ENCODE peak calls at places on chromosomes 16 and 17, in four cellular contexts. One of them, this sample, is unnamed.

GRCh38 chr16:11367483-11367906 is 22.2 kb downstream of the RMI2 start:
- DNase-seq in spleen: no peak
- DNase-seq in HFF-Myc: no peak
- DNase-seq in tibial artery: no peak
- DNase-seq in this sample: no peak

GRCh38 chr17:43928606-43929005 is 13.7 kb downstream of the PPY start:
- DNase-seq in tibial artery: no peak
- DNase-seq in HFF-Myc: no peak
- DNase-seq in spleen: no peak
- DNase-seq in this sample: no peak

GRCh38 chr17:53516643-53517042 is 306.1 kb upstream of the KIF2B start:
- DNase-seq in spleen: no peak
- DNase-seq in HFF-Myc: no peak
- DNase-seq in tibial artery: no peak
- DNase-seq in this sample: peak

GRCh38 chr16:59164461-59164860 is 430.3 kb upstream of the GOT2 start:
- DNase-seq in spleen: no peak
- DNase-seq in HFF-Myc: no peak
- DNase-seq in tibial artery: no peak
- DNase-seq in this sample: no peak

GRCh38 chr17:79155701-79156100 is 81.1 kb downstream of the ENGASE start:
- DNase-seq in HFF-Myc: no peak
- DNase-seq in tibial artery: no peak
- DNase-seq in spleen: no peak
- DNase-seq in this sample: no peak

GRCh38 chr17:2435181-2435741 is 34.4 kb upstream of the MNT start:
- DNase-seq in spleen: no peak
- DNase-seq in tibial artery: no peak
- DNase-seq in HFF-Myc: no peak
- DNase-seq in this sample: no peak

GRCh38 chr17:76271669-76272540 is 6.8 kb downstream of the UBALD2 start:
- DNase-seq in spleen: peak
- DNase-seq in tibial artery: no peak
- DNase-seq in HFF-Myc: no peak
- DNase-seq in this sample: no peak

GRCh38 chr16:79320956-79321355 is 279.6 kb downstream of the MAF start:
- DNase-seq in spleen: no peak
- DNase-seq in HFF-Myc: no peak
- DNase-seq in tibial artery: no peak
- DNase-seq in this sample: no peak

GRCh38 chr17:54736573-54736972 is 164.1 kb upstream of the TOM1L1 start:
- DNase-seq in spleen: no peak
- DNase-seq in HFF-Myc: no peak
- DNase-seq in tibial artery: no peak
- DNase-seq in this sample: no peak

GRCh38 chr16:65789148-65789545 is 577.3 kb upstream of the CDH5 start:
- DNase-seq in HFF-Myc: no peak
- DNase-seq in spleen: no peak
- DNase-seq in tibial artery: no peak
- DNase-seq in this sample: no peak

GRCh38 chr17:39647242-39647641 is 10.3 kb downstream of the STARD3 start:
- DNase-seq in tibial artery: no peak
- DNase-seq in HFF-Myc: no peak
- DNase-seq in spleen: no peak
- DNase-seq in this sample: no peak

GRCh38 chr16:16014329-16015224 is 65.2 kb downstream of the ABCC1 start:
- DNase-seq in HFF-Myc: no peak
- DNase-seq in spleen: no peak
- DNase-seq in tibial artery: peak
- DNase-seq in this sample: no peak

GRCh38 chr16:4411684-4412083 is 4.7 kb downstream of the CORO7 start:
- DNase-seq in HFF-Myc: no peak
- DNase-seq in spleen: peak
- DNase-seq in tibial artery: no peak
- DNase-seq in this sample: no peak

GRCh38 chr17:47781397-47781796 is 40.2 kb downstream of the OSBPL7 start:
- DNase-seq in spleen: no peak
- DNase-seq in tibial artery: no peak
- DNase-seq in HFF-Myc: no peak
- DNase-seq in this sample: no peak

GRCh38 chr17:37050905-37051304 is 102.2 kb downstream of the AATF start:
- DNase-seq in spleen: no peak
- DNase-seq in HFF-Myc: no peak
- DNase-seq in tibial artery: no peak
- DNase-seq in this sample: no peak

GRCh38 chr17:58335779-58336455 is 7.3 kb upstream of the TSPOAP1 start:
- DNase-seq in HFF-Myc: no peak
- DNase-seq in spleen: peak
- DNase-seq in tibial artery: no peak
- DNase-seq in this sample: no peak

GRCh38 chr17:42844761-42845555 is 578 bp downstream of the AOC2 start:
- DNase-seq in tibial artery: no peak
- DNase-seq in spleen: peak
- DNase-seq in HFF-Myc: no peak
- DNase-seq in this sample: no peak

GRCh38 chr17:77741109-77741508 is 217.4 kb upstream of the TNRC6C start:
- DNase-seq in spleen: peak
- DNase-seq in HFF-Myc: no peak
- DNase-seq in tibial artery: no peak
- DNase-seq in this sample: no peak

GRCh38 chr17:38451030-38451839 is 23.0 kb downstream of the ARHGAP23 start:
- DNase-seq in tibial artery: no peak
- DNase-seq in spleen: no peak
- DNase-seq in HFF-Myc: no peak
- DNase-seq in this sample: no peak

GRCh38 chr16:69405326-69405725 is 19.1 kb upstream of the CYB5B start:
- DNase-seq in spleen: no peak
- DNase-seq in tibial artery: no peak
- DNase-seq in HFF-Myc: no peak
- DNase-seq in this sample: no peak

GRCh38 chr17:82457790-82458129 is 781 bp upstream of the NARF start:
- DNase-seq in spleen: no peak
- DNase-seq in HFF-Myc: no peak
- DNase-seq in tibial artery: no peak
- DNase-seq in this sample: no peak

GRCh38 chr17:14321476-14321949 is 20.6 kb downstream of the HS3ST3B1 start:
- DNase-seq in HFF-Myc: no peak
- DNase-seq in spleen: no peak
- DNase-seq in tibial artery: no peak
- DNase-seq in this sample: no peak

GRCh38 chr17:74201250-74201649 is 2.2 kb upstream of the RPL38 start:
- DNase-seq in tibial artery: no peak
- DNase-seq in spleen: no peak
- DNase-seq in HFF-Myc: no peak
- DNase-seq in this sample: no peak

GRCh38 chr17:7626956-7627249 is 718 bp downstream of the SAT2 start:
- DNase-seq in HFF-Myc: no peak
- DNase-seq in tibial artery: no peak
- DNase-seq in spleen: no peak
- DNase-seq in this sample: peak

GRCh38 chr16:67199808-67200198 is 872 bp downstream of the ELMO3 start:
- DNase-seq in tibial artery: no peak
- DNase-seq in HFF-Myc: no peak
- DNase-seq in spleen: no peak
- DNase-seq in this sample: no peak

GRCh38 chr16:35911899-35912298 is 2452.5 kb downstream of the TP53TG3F start:
- DNase-seq in tibial artery: no peak
- DNase-seq in spleen: no peak
- DNase-seq in HFF-Myc: no peak
- DNase-seq in this sample: no peak

GRCh38 chr16:31009120-31009519 is 1.3 kb downstream of the STX1B start:
- DNase-seq in HFF-Myc: no peak
- DNase-seq in spleen: no peak
- DNase-seq in tibial artery: no peak
- DNase-seq in this sample: no peak

GRCh38 chr16:56301391-56301850 is 110.1 kb downstream of the GNAO1 start:
- DNase-seq in spleen: no peak
- DNase-seq in HFF-Myc: peak
- DNase-seq in tibial artery: no peak
- DNase-seq in this sample: no peak

GRCh38 chr17:66822009-66822408 is 12.9 kb upstream of the CACNG5 start:
- DNase-seq in tibial artery: no peak
- DNase-seq in spleen: no peak
- DNase-seq in HFF-Myc: no peak
- DNase-seq in this sample: no peak

GRCh38 chr17:21210411-21211076 is 3.4 kb downstream of the TMEM11 start:
- DNase-seq in HFF-Myc: no peak
- DNase-seq in tibial artery: no peak
- DNase-seq in spleen: no peak
- DNase-seq in this sample: peak

GRCh38 chr17:19647697-19648474 is 665 bp upstream of the ALDH3A2 start:
- DNase-seq in HFF-Myc: no peak
- DNase-seq in tibial artery: peak
- DNase-seq in spleen: peak
- DNase-seq in this sample: peak

GRCh38 chr17:78476973-78477372 is 98.5 kb downstream of the PGS1 start:
- DNase-seq in HFF-Myc: no peak
- DNase-seq in tibial artery: no peak
- DNase-seq in spleen: no peak
- DNase-seq in this sample: no peak

GRCh38 chr17:60149691-60150582 is at the start of gene CA4:
- DNase-seq in HFF-Myc: no peak
- DNase-seq in tibial artery: no peak
- DNase-seq in spleen: peak
- DNase-seq in this sample: peak

GRCh38 chr16:70737377-70738082 is 51.7 kb upstream of the MTSS2 start:
- DNase-seq in tibial artery: peak
- DNase-seq in HFF-Myc: peak
- DNase-seq in spleen: peak
- DNase-seq in this sample: no peak

GRCh38 chr16:21283521-21284289 is 5.6 kb upstream of the CRYM start:
- DNase-seq in spleen: peak
- DNase-seq in HFF-Myc: no peak
- DNase-seq in tibial artery: peak
- DNase-seq in this sample: peak
- TF ChIP-seq CTCF in spleen: peak
- TF ChIP-seq CTCF in HFF-Myc: peak
- TF ChIP-seq CTCF in tibial artery: peak
- TF ChIP-seq CTCF in this sample: peak

DNA sequence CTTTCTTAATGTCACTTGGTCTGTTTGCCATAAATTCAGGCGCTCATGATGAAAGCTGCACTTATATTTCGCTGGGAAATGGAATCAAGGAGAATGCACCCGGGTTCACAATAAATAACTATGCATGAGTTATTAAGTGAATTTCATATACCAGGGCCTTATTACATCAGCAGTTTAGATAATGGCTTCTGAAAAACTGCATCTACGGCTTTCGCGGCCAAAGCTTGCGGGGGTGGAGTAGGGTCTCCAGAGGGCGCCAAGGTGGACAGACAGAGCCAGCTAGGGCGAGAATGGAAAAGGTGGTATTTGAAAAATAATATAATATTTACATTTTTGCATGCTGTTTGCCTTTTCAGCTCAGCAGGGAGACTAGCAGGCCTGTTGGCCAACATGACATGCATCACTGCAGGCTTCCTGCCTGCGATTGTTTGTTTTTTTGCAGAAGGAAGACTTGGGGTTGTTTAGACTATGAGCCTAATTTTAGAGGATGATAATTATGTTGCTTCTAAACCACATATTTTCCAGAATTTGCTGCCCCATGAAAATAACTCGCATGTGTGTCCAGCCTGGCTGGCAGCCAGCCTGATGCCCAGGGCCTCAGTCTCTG is 173.8 kb upstream of the IRX3 start:
- DNase-seq in tibial artery: no peak
- DNase-seq in HFF-Myc: no peak
- DNase-seq in spleen: no peak
- DNase-seq in this sample: no peak
- H3K4me3 ChIP-seq in tibial artery: no peak
- H3K4me3 ChIP-seq in HFF-Myc: no peak
- H3K4me3 ChIP-seq in spleen: no peak
- H3K4me3 ChIP-seq in this sample: no peak

GRCh38 chr17:80605326-80606066 is 60.9 kb downstream of the RPTOR start:
- DNase-seq in spleen: no peak
- DNase-seq in tibial artery: no peak
- DNase-seq in HFF-Myc: no peak
- DNase-seq in this sample: no peak
- TF ChIP-seq CTCF in spleen: no peak
- TF ChIP-seq CTCF in tibial artery: no peak
- TF ChIP-seq CTCF in HFF-Myc: no peak
- TF ChIP-seq CTCF in this sample: no peak

GRCh38 chr17:62165378-62165722 is 100.3 kb upstream of the MED13 start:
- DNase-seq in HFF-Myc: no peak
- DNase-seq in tibial artery: no peak
- DNase-seq in spleen: no peak
- DNase-seq in this sample: no peak

GRCh38 chr17:62161405-62162148 is 96.5 kb upstream of the MED13 start:
- DNase-seq in spleen: no peak
- DNase-seq in HFF-Myc: no peak
- DNase-seq in tibial artery: no peak
- DNase-seq in this sample: no peak

GRCh38 chr17:62163847-62164246 is 98.8 kb upstream of the MED13 start:
- DNase-seq in tibial artery: no peak
- DNase-seq in spleen: no peak
- DNase-seq in HFF-Myc: no peak
- DNase-seq in this sample: no peak

GRCh38 chr17:62164712-62165377 is 99.8 kb upstream of the MED13 start:
- DNase-seq in tibial artery: no peak
- DNase-seq in HFF-Myc: no peak
- DNase-seq in spleen: no peak
- DNase-seq in this sample: no peak

DNA sequence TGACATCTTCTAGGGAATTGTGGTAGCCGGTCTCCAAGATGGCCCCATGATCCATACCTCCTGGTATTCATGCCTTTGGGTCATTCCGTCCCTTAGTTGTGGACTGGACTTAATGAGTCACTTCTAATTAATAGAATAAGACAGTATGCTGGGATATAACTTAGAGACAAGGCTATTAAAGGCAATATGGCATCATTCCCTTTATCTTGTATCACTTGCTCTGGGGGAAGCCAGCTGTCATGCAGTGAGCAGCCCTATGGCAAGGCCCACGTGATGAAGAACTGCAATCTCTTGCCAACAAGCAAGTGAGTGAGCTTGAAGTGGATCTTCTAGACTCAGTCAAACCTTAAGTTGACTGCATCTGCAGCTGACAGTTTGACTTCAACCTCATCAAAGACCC is 97.8 kb upstream of the MED13 start:
- DNase-seq in HFF-Myc: no peak
- DNase-seq in tibial artery: no peak
- DNase-seq in spleen: no peak
- DNase-seq in this sample: no peak
- H3K4me3 ChIP-seq in HFF-Myc: no peak
- H3K4me3 ChIP-seq in tibial artery: no peak
- H3K4me3 ChIP-seq in spleen: no peak
- H3K4me3 ChIP-seq in this sample: no peak

GRCh38 chr17:18368948-18369347 is 5.6 kb upstream of the SHMT1 start:
- DNase-seq in tibial artery: no peak
- DNase-seq in HFF-Myc: no peak
- DNase-seq in spleen: no peak
- DNase-seq in this sample: no peak
- TF ChIP-seq CTCF in tibial artery: no peak
- TF ChIP-seq CTCF in HFF-Myc: no peak
- TF ChIP-seq CTCF in spleen: no peak
- TF ChIP-seq CTCF in this sample: no peak

GRCh38 chr16:53090271-53090590 is 35.4 kb downstream of the CHD9 start:
- DNase-seq in tibial artery: no peak
- DNase-seq in HFF-Myc: no peak
- DNase-seq in spleen: no peak
- DNase-seq in this sample: no peak
- H3K4me3 ChIP-seq in tibial artery: peak
- H3K4me3 ChIP-seq in HFF-Myc: peak
- H3K4me3 ChIP-seq in spleen: no peak
- H3K4me3 ChIP-seq in this sample: no peak

This sample was measured in WERI-Rb-1.